ENCODE peak calls at places on chromosomes 11 and 22, in five cellular contexts. R, Y, X, O and K are unnamed samples.

GRCh38 chr22:35917651-35918050 is 111.0 kb downstream of the RBFOX2 start:
- DNase-seq in X (no peak), O (no peak), Y (no peak), R (no peak), K (no peak)

GRCh38 chr11:44300881-44301855 is 8.8 kb downstream of the ALX4 start:
- DNase-seq in O (no peak), R (no peak), Y (no peak), X (no peak), K (no peak)

GRCh38 chr11:43504316-43504950 is 145.7 kb downstream of the TTC17 start:
- DNase-seq in Y (no peak), X (peak; percentile 21), R (no peak), O (peak; percentile 38), K (no peak)

GRCh38 chr11:65045728-65046127 is 4.7 kb downstream of the SAC3D1 start:
- DNase-seq in Y (no peak), R (no peak), X (no peak), O (no peak), K (no peak)

GRCh38 chr11:105490333-105490732 is 119.5 kb upstream of the GRIA4 start:
- DNase-seq in O (no peak), Y (no peak), X (no peak), R (no peak), K (no peak)

GRCh38 chr11:64449381-64450167 is 90.6 kb downstream of the RPS6KA4 start:
- DNase-seq in O (peak; percentile 66), Y (peak; percentile 88), R (peak; percentile 79), X (peak; percentile 73), K (peak; percentile 86)

GRCh38 chr11:64007160-64007628 is 21.0 kb downstream of the OTUB1 start:
- DNase-seq in Y (no peak), O (no peak), R (no peak), X (no peak), K (no peak)

GRCh38 chr11:32400670-32401369 is 34.5 kb downstream of the WT1 start:
- DNase-seq in Y (no peak), X (no peak), R (no peak), O (no peak), K (no peak)

GRCh38 chr11:1120532-1121342 is 37.0 kb upstream of the MUC5AC start:
- DNase-seq in R (peak; percentile 16), Y (no peak), O (no peak), X (no peak), K (no peak)

GRCh38 chr11:7019500-7020182 is 505 bp downstream of the ZNF214 start:
- DNase-seq in Y (no peak), R (no peak), X (no peak), O (no peak), K (no peak)

GRCh38 chr11:45304992-45305335 is 18.8 kb upstream of the SYT13 start:
- DNase-seq in Y (no peak), X (no peak), O (no peak), R (no peak), K (no peak)

GRCh38 chr22:45887202-45888131 is 89.5 kb downstream of the WNT7B start:
- DNase-seq in O (no peak), Y (no peak), X (no peak), R (no peak), K (no peak)

DNA sequence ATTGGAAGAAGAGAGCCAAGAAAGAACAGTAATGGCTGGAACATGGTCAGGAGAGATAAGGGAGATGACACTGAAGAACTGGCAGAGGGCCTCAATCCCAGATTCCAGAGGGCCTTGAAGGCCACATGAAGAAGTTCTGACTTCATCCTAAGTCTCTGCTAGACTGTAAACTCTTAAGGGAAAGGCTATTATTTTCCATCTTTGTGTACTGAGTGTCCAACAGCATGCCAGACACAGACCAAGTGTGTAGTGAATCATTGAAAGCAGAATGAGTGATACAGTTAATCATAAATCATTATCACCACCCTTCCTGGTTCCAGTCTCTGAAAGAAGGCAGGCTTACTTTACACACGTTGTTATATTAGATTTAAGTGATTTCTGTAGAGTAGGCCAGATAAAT is 185.3 kb upstream of the C11orf87 start:
- DNase-seq in R (no peak), O (no peak), Y (no peak), X (no peak), K (no peak)
- TF ChIP-seq TAF1 in R (no peak), O (no peak), Y (no peak), X (no peak), K (no peak)

GRCh38 chr11:11311169-11311568 is 41.9 kb downstream of the CSNK2A3 start:
- DNase-seq in X (no peak), Y (no peak), O (no peak), R (no peak), K (no peak)

GRCh38 chr11:11316651-11317050 is 36.4 kb downstream of the CSNK2A3 start:
- DNase-seq in X (no peak), R (no peak), O (no peak), Y (no peak), K (no peak)

GRCh38 chr11:11312738-11313137 is 40.3 kb downstream of the CSNK2A3 start:
- DNase-seq in O (no peak), Y (no peak), X (no peak), R (no peak), K (no peak)

GRCh38 chr11:11313902-11314692 is 39.0 kb downstream of the CSNK2A3 start:
- DNase-seq in R (no peak), Y (no peak), O (no peak), X (no peak), K (no peak)

DNA sequence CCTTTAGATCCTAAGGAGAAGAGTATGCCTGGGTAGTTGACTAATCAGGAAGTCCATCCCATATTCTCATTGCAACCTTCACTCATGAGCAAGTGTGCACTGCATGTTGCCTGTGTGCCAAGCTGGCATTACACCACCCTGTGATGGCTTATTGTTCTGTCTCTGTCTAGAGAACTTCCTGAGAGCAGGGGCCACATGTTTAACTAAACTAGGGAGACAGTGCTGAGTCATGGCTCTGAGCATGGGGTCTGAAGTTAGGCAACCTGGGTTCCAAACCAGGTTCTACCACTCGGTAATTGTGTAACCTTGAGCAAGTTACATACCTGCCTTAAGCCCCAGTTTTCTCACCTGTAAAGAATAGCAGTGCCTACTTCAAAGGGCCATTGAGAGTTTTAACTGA is 39.6 kb downstream of the CSNK2A3 start:
- DNase-seq in Y (no peak), O (peak; percentile 7), X (no peak), R (no peak), K (no peak)
- TF ChIP-seq TAF1 in Y (no peak), O (no peak), X (no peak), R (no peak), K (no peak)

GRCh38 chr11:85755285-85755684 is 55.7 kb downstream of the SYTL2 start:
- DNase-seq in R (no peak), O (no peak), X (no peak), Y (no peak), K (no peak)
- TF ChIP-seq TAF1 in R (no peak), O (no peak), X (no peak), Y (no peak), K (no peak)

GRCh38 chr11:17722000-17722643 is 2.8 kb downstream of the MYOD1 start:
- DNase-seq in X (no peak), O (no peak), R (no peak), Y (peak; percentile 31), K (no peak)
- TF ChIP-seq TAF1 in X (no peak), O (no peak), R (no peak), Y (no peak), K (no peak)

GRCh38 chr11:69576069-69576782 is 64.7 kb upstream of the CCND1 start:
- DNase-seq in Y (no peak), O (no peak), X (no peak), R (no peak), K (no peak)
- TF ChIP-seq TAF1 in Y (no peak), O (no peak), X (no peak), R (no peak), K (no peak)

GRCh38 chr11:79403839-79404238 is 37.0 kb downstream of the TENM4 start:
- DNase-seq in X (no peak), R (no peak), O (no peak), Y (no peak), K (no peak)

GRCh38 chr11:79404325-79404724 is 36.5 kb downstream of the TENM4 start:
- DNase-seq in X (no peak), O (no peak), Y (no peak), R (no peak), K (no peak)

GRCh38 chr11:79400717-79401330 is 40.0 kb downstream of the TENM4 start:
- DNase-seq in X (no peak), R (no peak), Y (no peak), O (peak; percentile 12), K (no peak)

GRCh38 chr11:79402912-79403311 is 37.9 kb downstream of the TENM4 start:
- DNase-seq in Y (no peak), O (no peak), R (no peak), X (no peak), K (no peak)

DNA sequence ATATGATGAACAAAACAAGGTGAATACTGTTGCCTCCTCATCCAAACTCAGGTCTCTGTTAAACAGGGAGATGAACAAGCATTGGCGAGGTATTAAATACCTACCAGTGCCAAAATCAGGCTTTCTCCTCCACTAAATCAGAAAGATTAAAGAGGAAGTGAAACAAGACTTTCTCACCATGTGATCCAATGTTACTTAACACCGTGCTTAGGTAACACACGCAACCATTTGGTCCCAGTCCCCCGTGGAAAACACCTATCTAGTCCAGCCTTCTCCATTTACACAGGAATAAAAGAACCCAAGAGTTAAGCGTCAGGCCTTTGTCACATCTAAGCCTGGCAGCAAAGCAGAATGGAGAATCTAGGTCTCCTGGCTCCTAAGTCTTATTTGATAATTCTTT is 34.5 kb downstream of the TENM4 start:
- DNase-seq in X (no peak), Y (no peak), R (peak; percentile 17), O (no peak), K (peak; percentile 29)
- TF ChIP-seq TAF1 in X (no peak), Y (no peak), R (no peak), O (no peak), K (no peak)

GRCh38 chr22:34781676-34782075 is 284.3 kb upstream of the ISX start:
- DNase-seq in R (no peak), Y (no peak), O (no peak), X (no peak), K (no peak)
- TF ChIP-seq TAF1 in R (no peak), Y (no peak), O (no peak), X (no peak), K (no peak)

GRCh38 chr22:42646569-42647525 is 2.3 kb downstream of the CYB5R3 start:
- DNase-seq in R (no peak), X (no peak), O (no peak), Y (peak; percentile 68), K (peak; percentile 21)
- TF ChIP-seq TAF1 in R (no peak), X (no peak), O (no peak), Y (no peak), K (no peak)